ENCODE peak calls at places on chromosome 18, in six cellular contexts. Z, C, A, R, O and F are unnamed samples.

GRCh38 chr18:35949090-35949489 is 23.4 kb upstream of the RMP24 start:
- DNase-seq in Z (no peak), C (no peak), A (no peak), R (no peak), O (no peak), F (no peak)

GRCh38 chr18:75133721-75134645 is 75.0 kb downstream of the PTGR3 start:
- DNase-seq in Z (no peak), C (no peak), A (no peak), R (no peak), O (no peak), F (no peak)

GRCh38 chr18:48740846-48741485 is 202.1 kb downstream of the CTIF start:
- DNase-seq in Z (no peak), C (no peak), A (no peak), R (no peak), O (no peak), F (no peak)

GRCh38 chr18:57943723-57944122 is 100.3 kb upstream of the NEDD4L start:
- DNase-seq in Z (no peak), C (no peak), A (no peak), R (no peak), O (no peak), F (no peak)

GRCh38 chr18:45688113-45688512 is 35.9 kb upstream of the SLC14A1 start:
- DNase-seq in Z (no peak), C (no peak), A (no peak), R (no peak), O (no peak), F (no peak)

GRCh38 chr18:9849407-9849961 is 36.3 kb upstream of the TXNDC2 start:
- DNase-seq in Z (no peak), C (no peak), A (no peak), R (peak; percentile 21), O (no peak), F (peak; percentile 67)

GRCh38 chr18:76518543-76519155 is 23.6 kb upstream of the ZNF516 start:
- DNase-seq in Z (no peak), C (peak; percentile 30), A (no peak), R (no peak), O (no peak), F (no peak)

GRCh38 chr18:30358545-30358944 is 684.0 kb downstream of the DSC3 start:
- DNase-seq in Z (no peak), C (no peak), A (no peak), R (no peak), O (no peak), F (no peak)

GRCh38 chr18:10239138-10239537 is 215.3 kb upstream of the APCDD1 start:
- DNase-seq in Z (no peak), C (peak; percentile 16), A (no peak), R (peak; percentile 19), O (no peak), F (peak; percentile 35)

GRCh38 chr18:64276736-64277135 is 127.8 kb upstream of the LINC00305 start:
- DNase-seq in Z (no peak), C (peak; percentile 52), A (no peak), R (no peak), O (no peak), F (no peak)

GRCh38 chr18:47283476-47283875 is 32.0 kb upstream of the SKOR2 start:
- DNase-seq in Z (no peak), C (peak; percentile 27), A (no peak), R (no peak), O (peak; percentile 39), F (no peak)

GRCh38 chr18:5879479-5879882 is 15.8 kb downstream of the TMEM200C start:
- DNase-seq in Z (no peak), C (peak; percentile 36), A (no peak), R (no peak), O (peak; percentile 24), F (no peak)

GRCh38 chr18:13487237-13487636 is 239.1 kb downstream of the FAM210A start:
- DNase-seq in Z (no peak), C (no peak), A (no peak), R (no peak), O (no peak), F (no peak)

GRCh38 chr18:56563568-56563967 is 74.8 kb downstream of the TXNL1 start:
- DNase-seq in Z (no peak), C (no peak), A (no peak), R (no peak), O (peak; percentile 51), F (no peak)

GRCh38 chr18:9101730-9102390 is 639 bp upstream of the NDUFV2 start:
- DNase-seq in Z (no peak), C (peak; percentile 80), A (peak; percentile 29), R (no peak), O (peak; percentile 67), F (no peak)

GRCh38 chr18:74191577-74191976 is 43.3 kb downstream of the TIMM21 start:
- DNase-seq in Z (no peak), C (no peak), A (no peak), R (no peak), O (no peak), F (no peak)

GRCh38 chr18:34866739-34867138 is 156.6 kb downstream of the DTNA start:
- DNase-seq in Z (no peak), C (peak; percentile 21), A (no peak), R (no peak), O (no peak), F (no peak)

GRCh38 chr18:8091042-8091441 is 518.2 kb upstream of the RAB12 start:
- DNase-seq in Z (no peak), C (no peak), A (no peak), R (no peak), O (no peak), F (no peak)

GRCh38 chr18:52060612-52061259 is 279.3 kb upstream of the DCC start:
- DNase-seq in Z (no peak), C (no peak), A (no peak), R (no peak), O (peak; percentile 18), F (no peak)

GRCh38 chr18:59323931-59324622 is 5.6 kb upstream of the CPLX4 start:
- DNase-seq in Z (no peak), C (no peak), A (no peak), R (no peak), O (no peak), F (no peak)
- TF ChIP-seq POLR2A in Z (no peak), C (no peak), A (no peak), R (no peak), O (no peak), F (no peak)

DNA sequence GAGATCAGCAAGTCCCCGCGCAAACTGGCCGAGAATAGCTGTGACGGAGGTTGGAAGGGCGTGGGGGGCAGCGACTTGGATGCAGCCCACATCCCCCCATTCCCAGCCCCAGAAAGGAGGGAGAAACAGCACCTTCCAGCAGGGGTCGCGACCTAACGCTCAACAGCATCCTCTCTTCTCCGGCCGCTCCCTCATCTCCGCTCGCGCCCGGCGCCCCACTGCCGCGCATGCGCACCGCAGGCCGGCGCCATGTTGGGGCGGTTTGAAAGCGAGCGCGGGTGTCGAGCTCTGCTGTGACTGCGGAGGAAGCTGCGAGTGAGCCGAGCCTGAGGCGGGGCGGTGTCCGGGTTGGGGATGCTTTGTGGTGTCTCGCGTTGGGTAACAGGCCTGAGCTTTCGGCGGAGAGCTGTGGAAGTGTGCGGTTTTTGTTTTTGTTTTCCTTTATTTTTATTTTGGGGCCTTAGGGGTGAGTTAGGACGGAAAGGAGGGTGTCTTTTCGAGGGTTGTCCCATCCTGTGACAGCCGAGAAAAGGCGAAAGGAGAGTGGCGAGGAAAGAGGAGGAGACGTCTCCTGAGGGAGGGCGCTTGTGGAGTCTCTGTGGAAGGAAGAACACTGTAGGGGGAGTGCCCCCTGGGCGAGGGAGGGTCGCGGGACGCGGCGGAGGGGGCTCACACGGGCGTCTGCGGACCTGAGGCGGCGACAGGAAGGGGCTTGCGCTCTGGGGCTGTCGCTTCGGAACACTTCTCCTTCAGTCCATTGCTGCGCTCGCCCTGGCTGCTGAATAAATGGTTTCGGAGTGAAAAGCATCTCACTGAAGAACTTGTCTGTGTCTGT is at the start of the genes C18orf54 and STARD6:
- DNase-seq in Z (peak; percentile 38), C (peak; percentile 92), A (peak; percentile 77), R (peak; percentile 76), O (peak; percentile 87), F (peak; percentile 84)
- TF ChIP-seq POLR2A in Z (peak; percentile 78), C (peak; percentile 86), A (peak; percentile 61), R (peak; percentile 38), O (no peak), F (peak; percentile 25)

DNA sequence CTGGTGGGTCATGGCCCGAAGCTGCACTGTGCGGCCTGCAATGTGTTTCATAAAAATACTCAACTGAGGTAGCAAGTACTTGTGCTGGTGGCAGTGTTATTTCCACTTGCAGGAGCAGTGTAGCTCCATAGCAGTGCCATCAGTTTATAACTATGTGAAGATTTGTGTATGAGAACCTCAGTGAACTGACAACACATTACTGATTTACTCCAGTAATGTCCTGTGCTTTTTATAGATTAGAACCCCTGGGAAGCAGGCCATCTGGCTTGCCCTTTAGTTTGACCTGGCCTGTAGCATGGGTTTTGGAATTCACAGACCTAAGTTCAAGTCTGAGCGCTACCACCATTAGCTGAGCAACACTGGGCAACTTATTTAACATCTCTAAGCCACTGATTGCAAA is 99.7 kb upstream of the AQP4 start:
- DNase-seq in Z (no peak), C (no peak), A (no peak), R (no peak), O (no peak), F (no peak)
- TF ChIP-seq POLR2A in Z (no peak), C (no peak), A (no peak), R (no peak), O (no peak), F (no peak)

GRCh38 chr18:31686572-31686971 is 2.2 kb upstream of the B4GALT6 start:
- DNase-seq in Z (no peak), C (no peak), A (no peak), R (no peak), O (no peak), F (no peak)

GRCh38 chr18:31687016-31687415 is 2.6 kb upstream of the B4GALT6 start:
- DNase-seq in Z (no peak), C (no peak), A (no peak), R (no peak), O (no peak), F (no peak)

GRCh38 chr18:31684279-31685096 is at the start of gene B4GALT6:
- DNase-seq in Z (no peak), C (peak; percentile 57), A (peak; percentile 46), R (peak; percentile 12), O (no peak), F (peak; percentile 50)

GRCh38 chr18:31683968-31684278 is 458 bp downstream of the B4GALT6 start:
- DNase-seq in Z (no peak), C (no peak), A (no peak), R (no peak), O (no peak), F (no peak)

DNA sequence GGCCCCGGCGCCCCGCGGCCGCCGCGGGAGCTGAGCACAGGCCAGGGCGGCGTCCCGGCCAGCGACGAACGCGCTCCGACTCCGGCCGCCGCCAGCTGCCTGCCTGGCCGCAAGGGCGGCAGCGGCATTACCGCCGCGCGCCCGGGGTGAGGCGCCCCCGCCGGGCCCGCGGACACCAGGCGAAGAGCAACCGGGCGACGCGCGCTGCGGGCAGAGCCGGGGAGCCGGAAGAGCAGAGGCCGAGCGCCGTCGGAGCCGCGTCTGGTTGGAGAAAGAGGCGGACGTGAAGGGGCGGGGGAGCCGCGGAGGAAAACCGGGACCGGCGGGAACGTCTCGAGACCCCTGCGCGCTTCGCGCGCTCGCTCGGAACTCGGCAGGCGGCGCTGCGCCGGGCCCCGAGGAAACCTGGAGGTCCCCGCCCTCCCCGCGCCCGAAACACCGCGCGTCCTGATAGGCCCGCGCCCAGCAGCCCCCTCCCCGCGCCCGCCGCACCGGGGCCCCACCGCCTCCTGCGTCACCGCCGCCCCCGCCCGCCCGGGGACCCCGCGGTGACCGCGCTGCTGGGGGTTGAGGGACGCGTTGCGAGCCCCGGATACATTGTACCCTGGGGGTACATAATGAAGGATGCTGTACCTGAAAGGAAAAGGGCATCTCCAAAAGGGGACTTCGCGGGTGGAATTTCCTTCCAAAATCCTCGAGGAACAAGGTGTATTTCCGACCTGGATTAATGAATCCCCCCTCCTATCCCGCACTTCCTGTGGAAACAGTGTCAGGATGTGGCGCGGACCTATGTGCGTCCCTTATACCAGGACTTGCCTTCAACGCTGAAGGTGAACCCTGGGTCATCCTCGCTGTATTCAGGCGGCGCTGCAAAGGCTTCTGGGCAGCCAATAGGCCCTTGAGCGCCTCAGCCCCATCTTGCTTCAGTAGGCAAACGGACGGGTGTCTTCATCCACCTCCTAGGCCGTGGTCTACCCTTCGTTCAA is 1.0 kb upstream of the B4GALT6 start:
- DNase-seq in Z (no peak), C (peak; percentile 83), A (peak; percentile 39), R (peak; percentile 76), O (peak; percentile 54), F (peak; percentile 81)
- TF ChIP-seq POLR2A in Z (peak; percentile 21), C (peak; percentile 48), A (peak; percentile 44), R (peak; percentile 66), O (peak; percentile 50), F (peak; percentile 38)